ENCODE peak calls at places on chromosomes 6 and 20, in eight cellular contexts. One of them, this sample, is unnamed.

GRCh38 chr6:48183816-48184215 is 72.8 kb upstream of the PTCHD4 start:
- DNase-seq in brain microvascular endothelial cell: no peak
- DNase-seq in AG10803: no peak
- DNase-seq in NCI-H69: no peak
- DNase-seq in effector CD4-positive, alpha-beta T cell: no peak
- DNase-seq in activated T-helper 1 cell treated with anti-CD3 and anti-CD28 coated beads, Interleukin-12 subunit alpha, Interleukin-12 subunit beta, Interleukin-2, Interleukin-4 antibody, amounts not matched to agents 30 ng/mL and 10 ng/mL and 1 ng/mL, durations not matched to agents 14 hours and 24 hours and 36 hours: no peak
- DNase-seq in fibroblast of mammary gland: peak; percentile 8
- DNase-seq in hepatic stellate cell: no peak
- DNase-seq in this sample: no peak

GRCh38 chr6:33620584-33621395 is at the start of gene ITPR3:
- DNase-seq in brain microvascular endothelial cell: no peak
- DNase-seq in AG10803: peak; percentile 78
- DNase-seq in NCI-H69: peak; percentile 94
- DNase-seq in effector CD4-positive, alpha-beta T cell: peak; percentile 72
- DNase-seq in activated T-helper 1 cell treated with anti-CD3 and anti-CD28 coated beads, Interleukin-12 subunit alpha, Interleukin-12 subunit beta, Interleukin-2, Interleukin-4 antibody, amounts not matched to agents 30 ng/mL and 10 ng/mL and 1 ng/mL, durations not matched to agents 14 hours and 24 hours and 36 hours: peak; percentile 68
- DNase-seq in fibroblast of mammary gland: peak; percentile 71
- DNase-seq in hepatic stellate cell: peak; percentile 73
- DNase-seq in this sample: peak; percentile 50

GRCh38 chr20:47051936-47052566 is 157.4 kb downstream of the EYA2 start:
- DNase-seq in brain microvascular endothelial cell: no peak
- DNase-seq in AG10803: no peak
- DNase-seq in NCI-H69: peak; percentile 37
- DNase-seq in effector CD4-positive, alpha-beta T cell: no peak
- DNase-seq in activated T-helper 1 cell treated with anti-CD3 and anti-CD28 coated beads, Interleukin-12 subunit alpha, Interleukin-12 subunit beta, Interleukin-2, Interleukin-4 antibody, amounts not matched to agents 30 ng/mL and 10 ng/mL and 1 ng/mL, durations not matched to agents 14 hours and 24 hours and 36 hours: no peak
- DNase-seq in fibroblast of mammary gland: no peak
- DNase-seq in hepatic stellate cell: no peak
- DNase-seq in this sample: peak; percentile 27

GRCh38 chr20:47677314-47678129 is 107.8 kb downstream of the SULF2 start:
- DNase-seq in brain microvascular endothelial cell: no peak
- DNase-seq in AG10803: no peak
- DNase-seq in NCI-H69: peak; percentile 60
- DNase-seq in effector CD4-positive, alpha-beta T cell: peak; percentile 28
- DNase-seq in activated T-helper 1 cell treated with anti-CD3 and anti-CD28 coated beads, Interleukin-12 subunit alpha, Interleukin-12 subunit beta, Interleukin-2, Interleukin-4 antibody, amounts not matched to agents 30 ng/mL and 10 ng/mL and 1 ng/mL, durations not matched to agents 14 hours and 24 hours and 36 hours: peak; percentile 21
- DNase-seq in fibroblast of mammary gland: peak; percentile 31
- DNase-seq in hepatic stellate cell: no peak
- DNase-seq in this sample: peak; percentile 83

GRCh38 chr20:61899971-61900370 is 165.7 kb downstream of the TAF4 start:
- DNase-seq in brain microvascular endothelial cell: no peak
- DNase-seq in AG10803: no peak
- DNase-seq in NCI-H69: no peak
- DNase-seq in effector CD4-positive, alpha-beta T cell: no peak
- DNase-seq in activated T-helper 1 cell treated with anti-CD3 and anti-CD28 coated beads, Interleukin-12 subunit alpha, Interleukin-12 subunit beta, Interleukin-2, Interleukin-4 antibody, amounts not matched to agents 30 ng/mL and 10 ng/mL and 1 ng/mL, durations not matched to agents 14 hours and 24 hours and 36 hours: no peak
- DNase-seq in fibroblast of mammary gland: no peak
- DNase-seq in hepatic stellate cell: no peak
- DNase-seq in this sample: no peak

GRCh38 chr6:64539917-64540316 is 904.3 kb downstream of the PHF3 start:
- DNase-seq in brain microvascular endothelial cell: no peak
- DNase-seq in AG10803: no peak
- DNase-seq in NCI-H69: peak; percentile 45
- DNase-seq in effector CD4-positive, alpha-beta T cell: no peak
- DNase-seq in activated T-helper 1 cell treated with anti-CD3 and anti-CD28 coated beads, Interleukin-12 subunit alpha, Interleukin-12 subunit beta, Interleukin-2, Interleukin-4 antibody, amounts not matched to agents 30 ng/mL and 10 ng/mL and 1 ng/mL, durations not matched to agents 14 hours and 24 hours and 36 hours: no peak
- DNase-seq in fibroblast of mammary gland: no peak
- DNase-seq in hepatic stellate cell: no peak
- DNase-seq in this sample: no peak

GRCh38 chr6:34383171-34383631 is 9.3 kb downstream of the NUDT3 start:
- DNase-seq in brain microvascular endothelial cell: peak; percentile 63
- DNase-seq in AG10803: peak; percentile 49
- DNase-seq in NCI-H69: no peak
- DNase-seq in effector CD4-positive, alpha-beta T cell: no peak
- DNase-seq in activated T-helper 1 cell treated with anti-CD3 and anti-CD28 coated beads, Interleukin-12 subunit alpha, Interleukin-12 subunit beta, Interleukin-2, Interleukin-4 antibody, amounts not matched to agents 30 ng/mL and 10 ng/mL and 1 ng/mL, durations not matched to agents 14 hours and 24 hours and 36 hours: no peak
- DNase-seq in fibroblast of mammary gland: peak; percentile 81
- DNase-seq in hepatic stellate cell: peak; percentile 35
- DNase-seq in this sample: peak; percentile 94

GRCh38 chr6:85498596-85499258 is 48.8 kb downstream of the NT5E start:
- DNase-seq in brain microvascular endothelial cell: no peak
- DNase-seq in AG10803: no peak
- DNase-seq in NCI-H69: peak; percentile 83
- DNase-seq in effector CD4-positive, alpha-beta T cell: no peak
- DNase-seq in activated T-helper 1 cell treated with anti-CD3 and anti-CD28 coated beads, Interleukin-12 subunit alpha, Interleukin-12 subunit beta, Interleukin-2, Interleukin-4 antibody, amounts not matched to agents 30 ng/mL and 10 ng/mL and 1 ng/mL, durations not matched to agents 14 hours and 24 hours and 36 hours: no peak
- DNase-seq in fibroblast of mammary gland: peak; percentile 48
- DNase-seq in hepatic stellate cell: no peak
- DNase-seq in this sample: no peak

GRCh38 chr6:121590438-121590837 is 155.0 kb downstream of the GJA1 start:
- DNase-seq in brain microvascular endothelial cell: no peak
- DNase-seq in AG10803: peak; percentile 30
- DNase-seq in NCI-H69: no peak
- DNase-seq in effector CD4-positive, alpha-beta T cell: no peak
- DNase-seq in activated T-helper 1 cell treated with anti-CD3 and anti-CD28 coated beads, Interleukin-12 subunit alpha, Interleukin-12 subunit beta, Interleukin-2, Interleukin-4 antibody, amounts not matched to agents 30 ng/mL and 10 ng/mL and 1 ng/mL, durations not matched to agents 14 hours and 24 hours and 36 hours: no peak
- DNase-seq in fibroblast of mammary gland: peak; percentile 69
- DNase-seq in hepatic stellate cell: no peak
- DNase-seq in this sample: no peak

GRCh38 chr6:45445749-45446454 is 68.2 kb upstream of the SUPT3H start:
- DNase-seq in brain microvascular endothelial cell: peak; percentile 98
- DNase-seq in AG10803: peak; percentile 99
- DNase-seq in NCI-H69: peak; percentile 16
- DNase-seq in effector CD4-positive, alpha-beta T cell: peak; percentile 3
- DNase-seq in activated T-helper 1 cell treated with anti-CD3 and anti-CD28 coated beads, Interleukin-12 subunit alpha, Interleukin-12 subunit beta, Interleukin-2, Interleukin-4 antibody, amounts not matched to agents 30 ng/mL and 10 ng/mL and 1 ng/mL, durations not matched to agents 14 hours and 24 hours and 36 hours: no peak
- DNase-seq in fibroblast of mammary gland: peak; percentile 99
- DNase-seq in hepatic stellate cell: peak; percentile 64
- DNase-seq in this sample: peak; percentile 81

GRCh38 chr6:44531447-44532015 is 144.0 kb downstream of the CDC5L start:
- DNase-seq in brain microvascular endothelial cell: no peak
- DNase-seq in AG10803: no peak
- DNase-seq in NCI-H69: no peak
- DNase-seq in effector CD4-positive, alpha-beta T cell: no peak
- DNase-seq in activated T-helper 1 cell treated with anti-CD3 and anti-CD28 coated beads, Interleukin-12 subunit alpha, Interleukin-12 subunit beta, Interleukin-2, Interleukin-4 antibody, amounts not matched to agents 30 ng/mL and 10 ng/mL and 1 ng/mL, durations not matched to agents 14 hours and 24 hours and 36 hours: no peak
- DNase-seq in fibroblast of mammary gland: no peak
- DNase-seq in hepatic stellate cell: no peak
- DNase-seq in this sample: no peak

GRCh38 chr6:169964440-169965212 is 213.2 kb downstream of the ERMARD start:
- DNase-seq in brain microvascular endothelial cell: no peak
- DNase-seq in AG10803: no peak
- DNase-seq in NCI-H69: no peak
- DNase-seq in effector CD4-positive, alpha-beta T cell: no peak
- DNase-seq in activated T-helper 1 cell treated with anti-CD3 and anti-CD28 coated beads, Interleukin-12 subunit alpha, Interleukin-12 subunit beta, Interleukin-2, Interleukin-4 antibody, amounts not matched to agents 30 ng/mL and 10 ng/mL and 1 ng/mL, durations not matched to agents 14 hours and 24 hours and 36 hours: no peak
- DNase-seq in fibroblast of mammary gland: no peak
- DNase-seq in hepatic stellate cell: no peak
- DNase-seq in this sample: no peak

GRCh38 chr6:22026160-22026678 is 270.6 kb downstream of the PRL start:
- DNase-seq in brain microvascular endothelial cell: no peak
- DNase-seq in AG10803: peak; percentile 24
- DNase-seq in NCI-H69: peak; percentile 70
- DNase-seq in effector CD4-positive, alpha-beta T cell: no peak
- DNase-seq in activated T-helper 1 cell treated with anti-CD3 and anti-CD28 coated beads, Interleukin-12 subunit alpha, Interleukin-12 subunit beta, Interleukin-2, Interleukin-4 antibody, amounts not matched to agents 30 ng/mL and 10 ng/mL and 1 ng/mL, durations not matched to agents 14 hours and 24 hours and 36 hours: no peak
- DNase-seq in fibroblast of mammary gland: no peak
- DNase-seq in hepatic stellate cell: no peak
- DNase-seq in this sample: no peak

GRCh38 chr20:7497985-7498384 is 442.3 kb downstream of the HAO1 start:
- DNase-seq in brain microvascular endothelial cell: peak; percentile 80
- DNase-seq in AG10803: peak; percentile 66
- DNase-seq in NCI-H69: no peak
- DNase-seq in effector CD4-positive, alpha-beta T cell: no peak
- DNase-seq in activated T-helper 1 cell treated with anti-CD3 and anti-CD28 coated beads, Interleukin-12 subunit alpha, Interleukin-12 subunit beta, Interleukin-2, Interleukin-4 antibody, amounts not matched to agents 30 ng/mL and 10 ng/mL and 1 ng/mL, durations not matched to agents 14 hours and 24 hours and 36 hours: no peak
- DNase-seq in fibroblast of mammary gland: peak; percentile 50
- DNase-seq in hepatic stellate cell: no peak
- DNase-seq in this sample: no peak

GRCh38 chr6:41346435-41346834 is 11.0 kb downstream of the NCR2 start:
- DNase-seq in brain microvascular endothelial cell: no peak
- DNase-seq in AG10803: no peak
- DNase-seq in NCI-H69: no peak
- DNase-seq in effector CD4-positive, alpha-beta T cell: no peak
- DNase-seq in activated T-helper 1 cell treated with anti-CD3 and anti-CD28 coated beads, Interleukin-12 subunit alpha, Interleukin-12 subunit beta, Interleukin-2, Interleukin-4 antibody, amounts not matched to agents 30 ng/mL and 10 ng/mL and 1 ng/mL, durations not matched to agents 14 hours and 24 hours and 36 hours: no peak
- DNase-seq in fibroblast of mammary gland: peak; percentile 24
- DNase-seq in hepatic stellate cell: no peak
- DNase-seq in this sample: peak; percentile 62

GRCh38 chr6:36019167-36019566 is 5.3 kb downstream of the SLC26A8 start:
- DNase-seq in brain microvascular endothelial cell: no peak
- DNase-seq in AG10803: no peak
- DNase-seq in NCI-H69: no peak
- DNase-seq in effector CD4-positive, alpha-beta T cell: no peak
- DNase-seq in activated T-helper 1 cell treated with anti-CD3 and anti-CD28 coated beads, Interleukin-12 subunit alpha, Interleukin-12 subunit beta, Interleukin-2, Interleukin-4 antibody, amounts not matched to agents 30 ng/mL and 10 ng/mL and 1 ng/mL, durations not matched to agents 14 hours and 24 hours and 36 hours: no peak
- DNase-seq in fibroblast of mammary gland: no peak
- DNase-seq in hepatic stellate cell: no peak
- DNase-seq in this sample: no peak